ENCODE peak calls at places on chromosome X, in nine cellular contexts. F, L, T, B, M, K, E, V and J are unnamed samples.

GRCh38 chrX:86154586-86154985 is 6.3 kb downstream of the DACH2 start:
- DNase-seq in V (no peak), B (no peak), T (no peak), M (no peak), E (no peak), K (no peak), L (no peak), F (no peak), J (no peak)

GRCh38 chrX:1676866-1677265 is 62.0 kb downstream of the ASMT start:
- DNase-seq in K (no peak), T (no peak), F (no peak), L (no peak), M (no peak), E (no peak), B (no peak), V (peak), J (no peak)

GRCh38 chrX:149392896-149393295 is 112.2 kb downstream of the IDS start:
- DNase-seq in T (no peak), B (no peak), F (peak), K (no peak), M (no peak), E (no peak), L (no peak), V (no peak), J (no peak)

GRCh38 chrX:20547649-20548051 is 280.9 kb upstream of the RPS6KA3 start:
- DNase-seq in V (peak), F (peak), K (peak), B (peak), T (no peak), L (no peak), M (peak), E (no peak), J (no peak)

GRCh38 chrX:113973706-113974105 is 610.2 kb upstream of the HTR2C start:
- DNase-seq in T (no peak), F (no peak), V (no peak), K (no peak), L (no peak), B (no peak), E (no peak), M (no peak), J (no peak)

GRCh38 chrX:37646254-37646653 is 39.3 kb upstream of the XK start:
- DNase-seq in B (no peak), T (no peak), K (no peak), M (no peak), F (peak), V (no peak), L (no peak), E (no peak), J (no peak)

GRCh38 chrX:29707088-29707487 is 508.3 kb upstream of the MAGEB2 start:
- DNase-seq in L (no peak), K (no peak), M (no peak), V (no peak), B (no peak), E (no peak), T (no peak), F (no peak), J (no peak)

GRCh38 chrX:148723551-148723950 is 223.1 kb downstream of the AFF2 start:
- DNase-seq in K (no peak), V (no peak), E (no peak), B (no peak), M (no peak), F (no peak), T (no peak), L (no peak), J (no peak)

GRCh38 chrX:72079607-72080006 is 52.1 kb downstream of the RTL5 start:
- DNase-seq in M (no peak), E (peak), F (no peak), K (no peak), B (no peak), V (no peak), T (peak), L (peak), J (no peak)

GRCh38 chrX:45154462-45154861 is 46.2 kb downstream of the DIPK2B start:
- DNase-seq in K (no peak), L (no peak), E (no peak), F (no peak), T (no peak), B (no peak), M (no peak), V (no peak), J (no peak)

GRCh38 chrX:20454117-20454516 is 187.4 kb upstream of the RPS6KA3 start:
- DNase-seq in E (no peak), L (no peak), T (no peak), K (no peak), M (no peak), V (no peak), B (peak), F (no peak), J (no peak)

GRCh38 chrX:3159995-3160715 is 118.9 kb downstream of the ARSF start:
- DNase-seq in B (no peak), E (no peak), T (no peak), M (no peak), K (no peak), L (no peak), V (no peak), F (no peak), J (no peak)

GRCh38 chrX:129780441-129781105 is 824 bp downstream of the SASH3 start:
- DNase-seq in F (no peak), T (no peak), V (no peak), E (no peak), K (no peak), B (no peak), M (no peak), L (no peak), J (no peak)

GRCh38 chrX:10513974-10514373 is 106.4 kb downstream of the MID1 start:
- DNase-seq in B (no peak), K (no peak), T (no peak), M (no peak), E (no peak), V (no peak), L (no peak), F (no peak), J (no peak)

GRCh38 chrX:79095441-79096338 is 48.8 kb upstream of the GPR174 start:
- DNase-seq in M (no peak), B (peak), F (no peak), E (no peak), L (no peak), T (no peak), V (no peak), K (no peak), J (no peak)

GRCh38 chrX:136272325-136272724 is 21.1 kb upstream of the MAP7D3 start:
- DNase-seq in K (no peak), L (no peak), T (no peak), B (peak), E (no peak), V (no peak), F (no peak), M (no peak), J (no peak)

GRCh38 chrX:70166601-70167590 is 10.4 kb upstream of the DGAT2L6 start:
- DNase-seq in L (no peak), V (no peak), T (no peak), K (no peak), E (no peak), F (peak), B (peak), M (no peak), J (no peak)

GRCh38 chrX:43121637-43122036 is 343.7 kb upstream of the PPP1R2C start:
- DNase-seq in B (no peak), V (no peak), T (no peak), F (peak), M (no peak), L (peak), E (no peak), K (no peak), J (no peak)

GRCh38 chrX:88903989-88904718 is 157.1 kb downstream of the CPXCR1 start:
- DNase-seq in K (no peak), F (no peak), T (no peak), L (no peak), E (no peak), B (no peak), M (no peak), V (no peak), J (no peak)

DNA sequence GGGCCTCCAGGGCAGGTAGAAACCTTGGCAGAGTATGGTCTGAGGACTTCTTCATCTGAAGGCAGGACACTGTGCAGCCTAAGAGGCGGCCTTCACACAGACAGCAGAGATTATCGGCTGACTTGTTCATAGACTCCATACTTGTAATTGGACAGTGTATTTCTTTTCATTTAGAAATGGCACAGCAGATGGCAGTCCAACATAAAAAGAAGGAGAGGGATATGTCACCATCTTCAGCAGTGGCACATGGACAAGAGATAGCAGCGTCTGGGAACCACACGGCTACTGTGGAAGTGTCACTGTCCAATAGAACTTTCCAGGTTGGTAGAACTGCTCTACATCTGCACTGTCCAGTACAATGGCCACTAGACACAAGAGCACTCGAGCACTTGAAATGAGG is 21.7 kb upstream of the GEMIN8 start:
- DNase-seq in T (no peak), M (no peak), B (peak), K (no peak), V (no peak), L (no peak), E (no peak), F (no peak), J (no peak)
- TF ChIP-seq CTCF in T (no peak), M (no peak), B (no peak), K (peak), V (no peak), L (no peak), E (no peak), F (no peak), J (no peak)

GRCh38 chrX:126137899-126138298 is 28.2 kb downstream of the DCAF12L2 start:
- DNase-seq in B (no peak), E (no peak), K (peak), V (no peak), F (peak), L (peak), M (no peak), T (no peak), J (no peak)
- TF ChIP-seq CTCF in B (no peak), E (no peak), K (peak), V (no peak), F (peak), L (peak), M (no peak), T (no peak), J (peak)

DNA sequence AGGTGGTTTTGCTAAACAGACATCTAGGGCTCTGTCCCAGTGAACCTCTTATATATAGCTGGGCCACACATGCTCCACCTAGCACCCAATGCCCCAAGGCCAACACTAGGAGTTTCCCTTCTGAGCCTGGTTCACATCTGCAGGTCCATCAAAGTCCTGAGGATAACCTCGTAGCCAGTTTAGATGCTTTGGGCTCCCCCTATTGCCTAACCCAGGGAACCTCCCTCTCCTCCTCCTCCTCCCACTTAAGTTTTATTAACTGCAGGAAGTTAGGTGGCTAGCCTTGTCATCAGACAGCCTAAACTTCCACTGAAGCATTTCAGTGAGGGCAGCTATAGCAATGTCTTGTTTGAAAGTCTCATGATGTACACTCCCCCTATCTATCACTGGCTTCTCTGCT is 88.0 kb downstream of the GUCY2F start:
- DNase-seq in V (no peak), T (no peak), K (no peak), F (peak), B (no peak), M (no peak), L (peak), E (no peak), J (no peak)
- TF ChIP-seq CTCF in V (no peak), T (no peak), K (no peak), F (no peak), B (no peak), M (no peak), L (peak), E (no peak), J (no peak)

GRCh38 chrX:110442631-110443030 is 84.0 kb downstream of the RTL9 start:
- DNase-seq in V (no peak), K (peak), M (no peak), F (peak), L (peak), T (peak), B (peak), E (no peak), J (no peak)
- TF ChIP-seq CTCF in V (no peak), K (peak), M (no peak), F (peak), L (peak), T (peak), B (no peak), E (no peak), J (peak)

GRCh38 chrX:40299028-40299479 is 201.3 kb upstream of the BCOR start:
- DNase-seq in L (peak), B (peak), F (no peak), T (no peak), K (peak), E (no peak), V (no peak), M (no peak), J (peak)
- TF ChIP-seq CTCF in L (peak), B (peak), F (no peak), T (peak), K (peak), E (no peak), V (no peak), M (no peak), J (peak)

GRCh38 chrX:41824551-41824950 is 98.8 kb downstream of the CASK start:
- DNase-seq in E (no peak), F (peak), V (no peak), K (peak), B (peak), L (no peak), T (no peak), M (no peak), J (no peak)
- TF ChIP-seq CTCF in E (no peak), F (no peak), V (no peak), K (no peak), B (peak), L (no peak), T (no peak), M (no peak), J (no peak)

DNA sequence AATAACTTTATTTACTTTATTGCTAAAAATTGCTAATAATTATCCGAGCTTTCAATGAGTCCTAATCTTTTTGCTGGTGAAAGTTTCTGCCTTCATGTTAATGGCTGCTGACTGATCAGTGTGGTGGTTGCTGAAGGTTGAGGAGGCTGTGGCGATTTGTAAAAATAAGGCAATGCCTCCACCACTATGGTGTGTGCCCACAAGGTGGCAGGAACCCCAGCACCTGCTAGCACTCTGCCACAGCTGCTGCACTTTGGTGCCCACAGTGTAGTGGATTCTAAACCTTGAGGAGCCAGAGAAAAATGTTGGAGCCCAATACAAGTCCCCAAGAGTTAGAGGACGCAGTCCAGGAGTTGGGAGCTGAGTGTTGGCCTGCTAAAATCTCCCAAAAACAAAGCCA is 1237.1 kb downstream of the PCDH19 start:
- DNase-seq in T (no peak), K (no peak), L (peak), M (no peak), F (no peak), B (no peak), E (no peak), V (no peak), J (no peak)
- TF ChIP-seq CTCF in T (no peak), K (no peak), L (peak), M (no peak), F (no peak), B (no peak), E (no peak), V (no peak), J (no peak)

GRCh38 chrX:35098419-35098818 is 155.8 kb downstream of the FAM47B start:
- DNase-seq in L (no peak), B (peak), K (no peak), F (peak), V (no peak), T (no peak), E (no peak), M (no peak), J (no peak)
- TF ChIP-seq CTCF in L (peak), B (no peak), K (no peak), F (no peak), V (no peak), T (no peak), E (no peak), M (no peak), J (no peak)

GRCh38 chrX:153635788-153636668 is 11.0 kb upstream of the DUSP9 start:
- DNase-seq in V (peak), M (no peak), B (peak), K (peak), E (no peak), T (peak), F (peak), L (peak), J (no peak)
- TF ChIP-seq CTCF in V (no peak), M (no peak), B (peak), K (no peak), E (no peak), T (peak), F (peak), L (peak), J (peak)